ENCODE peak calls at places on chromosomes 7 and 10, in nine cellular contexts. I is cortex of kidney; F is activated CD8-positive, alpha-beta memory T cell treated with anti-CD3 and anti-CD28 coated beads for 24 hours; J is GM13977; C is activated effector memory CD4-positive, alpha-beta T cell treated with Interleukin-2 at 50 U/mL for 16 hours; S is activated naive CD4-positive, alpha-beta T cell treated with anti-CD3 and anti-CD28 coated beads, Interleukin-2, amount 50 U/mL, for 16 hours; D is activated CD4-positive, alpha-beta T cell treated with anti-CD3 and anti-CD28 coated beads, Interleukin-2, amount 10 ng/mL, durations not matched to agents 7 days and 5 days; W is hypothalamus; R is SHP77 treated with DMSO at 0.1 percent for 48 hours. M is an unnamed sample.

GRCh38 chr10:94524711-94525110 is 20.9 kb upstream of the HELLS start:
- DNase-seq in I (no peak), F (no peak), J (no peak), C (no peak), S (no peak), D (no peak), W (no peak), R (no peak), M (no peak)

GRCh38 chr7:147775564-147775963 is 815.0 kb upstream of the C7orf33 start:
- DNase-seq in I (no peak), F (no peak), J (no peak), C (no peak), S (no peak), D (no peak), W (no peak), R (peak), M (no peak)

GRCh38 chr10:33556103-33556502 is 221.6 kb upstream of the NRP1 start:
- DNase-seq in I (no peak), F (no peak), J (no peak), C (no peak), S (no peak), D (no peak), W (no peak), R (no peak), M (no peak)

GRCh38 chr7:88610942-88611341 is 148.6 kb upstream of the ZNF804B start:
- DNase-seq in I (no peak), F (no peak), J (no peak), C (no peak), S (no peak), D (no peak), W (no peak), R (no peak), M (no peak)

GRCh38 chr7:32221056-32221455 is 150.8 kb upstream of the PDE1C start:
- DNase-seq in I (no peak), F (no peak), J (no peak), C (no peak), S (no peak), D (no peak), W (no peak), R (no peak), M (no peak)

GRCh38 chr10:101672536-101672935 is 22.4 kb downstream of the FBXW4 start:
- DNase-seq in I (no peak), F (no peak), J (no peak), C (no peak), S (no peak), D (no peak), W (peak), R (no peak), M (no peak)

GRCh38 chr10:86102446-86102845 is 264.1 kb downstream of the GRID1 start:
- DNase-seq in I (no peak), F (no peak), J (no peak), C (no peak), S (no peak), D (no peak), W (no peak), R (no peak), M (no peak)

GRCh38 chr10:30494558-30494957 is 60.6 kb downstream of the MAP3K8 start:
- DNase-seq in I (no peak), F (no peak), J (no peak), C (no peak), S (no peak), D (no peak), W (no peak), R (no peak), M (no peak)

GRCh38 chr7:22586101-22586805 is 86.3 kb upstream of the STEAP1B start:
- DNase-seq in I (no peak), F (no peak), J (no peak), C (no peak), S (no peak), D (no peak), W (no peak), R (no peak), M (no peak)

GRCh38 chr7:152909280-152909679 is 149.7 kb downstream of the ACTR3B start:
- DNase-seq in I (no peak), F (no peak), J (no peak), C (no peak), S (no peak), D (no peak), W (no peak), R (no peak), M (no peak)

GRCh38 chr7:141411133-141411532 is 140.1 kb upstream of the AGK start:
- DNase-seq in I (no peak), F (no peak), J (no peak), C (no peak), S (no peak), D (no peak), W (no peak), R (no peak), M (no peak)

GRCh38 chr7:98133181-98133580 is 26.5 kb downstream of the LMTK2 start:
- DNase-seq in I (no peak), F (no peak), J (peak), C (no peak), S (no peak), D (peak), W (no peak), R (no peak), M (no peak)

GRCh38 chr7:130228840-130229239 is 21.2 kb downstream of the SSMEM1 start:
- DNase-seq in I (no peak), F (no peak), J (no peak), C (no peak), S (no peak), D (no peak), W (no peak), R (no peak), M (no peak)

GRCh38 chr7:550881-551614 is 31.4 kb upstream of the PDGFA start:
- DNase-seq in I (no peak), F (no peak), J (no peak), C (no peak), S (no peak), D (no peak), W (no peak), R (no peak), M (no peak)

GRCh38 chr7:1459930-1460756 is 873 bp upstream of the MICALL2 start:
- DNase-seq in I (no peak), F (no peak), J (peak), C (no peak), S (peak), D (peak), W (no peak), R (no peak), M (no peak)

GRCh38 chr10:71266147-71266917 is 52.7 kb upstream of the SLC29A3 start:
- DNase-seq in I (no peak), F (no peak), J (no peak), C (no peak), S (no peak), D (no peak), W (no peak), R (no peak), M (no peak)

GRCh38 chr10:79904671-79905321 is 44.1 kb downstream of the SFTPD start:
- DNase-seq in I (no peak), F (peak), J (peak), C (peak), S (peak), D (peak), W (peak), R (no peak), M (no peak)

GRCh38 chr10:128031216-128031615 is 95.0 kb downstream of the MKI67 start:
- DNase-seq in I (no peak), F (no peak), J (no peak), C (no peak), S (no peak), D (no peak), W (no peak), R (no peak), M (no peak)

GRCh38 chr10:26815500-26815899 is 45.3 kb downstream of the ABI1 start:
- DNase-seq in I (no peak), F (no peak), J (no peak), C (no peak), S (no peak), D (no peak), W (no peak), R (no peak), M (no peak)

GRCh38 chr10:128047991-128048826 is 78.0 kb downstream of the MKI67 start:
- DNase-seq in I (no peak), F (no peak), J (peak), C (peak), S (no peak), D (peak), W (no peak), R (no peak), M (no peak)

GRCh38 chr10:88926484-88927249 is 25.9 kb downstream of the ACTA2 start:
- DNase-seq in I (no peak), F (no peak), J (no peak), C (no peak), S (no peak), D (no peak), W (no peak), R (no peak), M (no peak)